ENCODE peak calls at places on chromosomes 6 and 20, in five cellular contexts. N is H9, C is neuronal stem cell, L is trophoblast cell, G is H1. V is an unnamed sample. For H3K79me1, the result is how much of the 10 kb centered on the place peaks cover.

GRCh38 chr20:18989736-18990474 is 176.3 kb downstream of the SCP2D1 start:
- DNase-seq in C (no peak), L (no peak), G (no peak), N (no peak), V (no peak)

GRCh38 chr6:30570263-30570662 is 979 bp upstream of the ABCF1 start:
- DNase-seq in G (no peak), N (no peak), L (no peak), C (no peak), V (no peak)

GRCh38 chr6:127077886-127078285 is 40.6 kb upstream of the RSPO3 start:
- DNase-seq in C (no peak), L (no peak), N (no peak), G (no peak), V (no peak)

GRCh38 chr6:109713097-109713496 is 22.0 kb downstream of the FIG4 start:
- DNase-seq in C (no peak), N (no peak), L (no peak), G (no peak), V (no peak)

GRCh38 chr20:36399147-36399968 is 93.2 kb downstream of the DLGAP4 start:
- DNase-seq in N (peak), C (peak), L (peak), G (peak), V (peak)

GRCh38 chr20:49284818-49285217 is 7.0 kb upstream of the ZNFX1 start:
- DNase-seq in L (no peak), G (no peak), N (no peak), C (no peak), V (no peak)

GRCh38 chr6:163356324-163356723 is 58.2 kb upstream of the QKI start:
- DNase-seq in N (peak), G (no peak), C (no peak), L (peak), V (peak)

GRCh38 chr6:102582569-102582968 is 1189.1 kb downstream of the GRIK2 start:
- DNase-seq in L (no peak), C (no peak), G (no peak), N (no peak), V (no peak)

GRCh38 chr6:17758113-17758512 is 51.4 kb upstream of the NUP153 start:
- DNase-seq in G (no peak), L (no peak), C (no peak), N (no peak), V (no peak)

GRCh38 chr6:57257911-57258541 is 35.9 kb upstream of the RAB23 start:
- DNase-seq in N (no peak), G (no peak), L (no peak), C (no peak), V (peak)

GRCh38 chr6:112899541-112899940 is 552.4 kb downstream of the RFPL4B start:
- DNase-seq in C (no peak), N (no peak), L (peak), G (no peak), V (no peak)

GRCh38 chr20:31517373-31517772 is 3.1 kb downstream of the HM13 start:
- DNase-seq in N (peak), G (no peak), C (no peak), L (peak), V (peak)

GRCh38 chr6:90021701-90022100 is 127.4 kb downstream of the GJA10 start:
- DNase-seq in L (no peak), G (no peak), C (no peak), N (no peak), V (no peak)

GRCh38 chr6:30325150-30325872 is 1.4 kb upstream of the TRIM39 start:
- DNase-seq in N (no peak), C (no peak), G (peak), L (peak), V (peak)

GRCh38 chr6:152380993-152381898 is 255.9 kb downstream of the SYNE1 start:
- DNase-seq in L (peak), G (no peak), N (peak), C (peak), V (peak)

GRCh38 chr6:39377530-39377929 is 55.0 kb upstream of the KCNK16 start:
- DNase-seq in G (peak), N (peak), C (peak), L (peak), V (peak)

GRCh38 chr20:6718660-6719059 is 48.8 kb upstream of the BMP2 start:
- DNase-seq in C (no peak), G (no peak), L (no peak), N (no peak), V (peak)

GRCh38 chr6:124203106-124203811 is 399.6 kb downstream of the NKAIN2 start:
- DNase-seq in L (no peak), N (no peak), C (no peak), G (no peak), V (peak)

GRCh38 chr6:40417031-40417430 is 170.1 kb downstream of the LRFN2 start:
- DNase-seq in L (no peak), C (no peak), G (no peak), N (no peak), V (no peak)

GRCh38 chr6:138443979-138444378 is 40.0 kb downstream of the HEBP2 start:
- DNase-seq in L (no peak), N (no peak), G (no peak), C (no peak), V (no peak)

GRCh38 chr6:113530769-113531168 is 326.4 kb upstream of the MARCKS start:
- DNase-seq in N (no peak), L (peak), C (no peak), G (no peak), V (peak)

GRCh38 chr20:62243106-62243505 is 4.8 kb downstream of the OSBPL2 start:
- DNase-seq in L (no peak), N (no peak), C (no peak), G (no peak), V (no peak)

GRCh38 chr20:23857954-23858565 is 21.5 kb downstream of the CST5 start:
- DNase-seq in G (no peak), N (peak), C (peak), L (no peak), V (no peak)

GRCh38 chr6:144377586-144377985 is 92.5 kb downstream of the UTRN start:
- DNase-seq in C (no peak), N (no peak), G (no peak), L (no peak), V (peak)

GRCh38 chr6:11042750-11043551 is 1.2 kb downstream of the ELOVL2 start:
- DNase-seq in C (peak), L (no peak), G (no peak), N (no peak), V (peak)

GRCh38 chr6:155389130-155389529 is 66.5 kb downstream of the NOX3 start:
- DNase-seq in G (no peak), L (no peak), N (no peak), C (no peak), V (no peak)

DNA sequence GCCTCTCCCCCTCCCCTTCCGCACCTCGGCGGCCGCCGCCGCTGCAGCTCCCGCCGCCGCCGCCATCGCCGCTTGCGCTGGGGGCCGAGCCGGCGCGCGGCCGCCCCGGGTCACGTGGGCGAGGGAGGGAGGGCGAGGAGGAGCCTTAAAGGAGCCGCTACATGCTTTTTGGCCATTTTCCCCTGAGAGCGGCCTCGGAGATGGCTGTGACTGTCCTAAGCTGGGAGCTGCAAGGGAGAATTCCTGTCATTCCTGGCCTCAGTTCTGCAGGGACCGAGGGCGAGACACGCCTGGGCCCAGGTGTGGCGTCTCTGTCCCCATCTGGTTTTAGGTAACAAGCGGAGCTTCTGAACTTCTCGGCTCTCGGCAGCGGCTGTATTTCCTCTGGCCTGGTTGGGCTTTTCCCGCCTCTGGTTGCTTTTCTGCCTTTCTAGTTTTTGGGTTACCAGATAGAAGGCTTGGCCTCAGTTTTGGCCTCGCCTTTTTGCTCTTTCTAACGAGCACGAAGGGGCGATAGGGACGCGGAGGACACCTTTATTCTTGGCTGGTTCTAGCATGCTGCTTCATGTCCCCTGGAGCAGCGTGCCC is at the start of gene EHMT2:
- DNase-seq in N (peak), L (peak), C (peak), G (no peak), V (peak)
- H2BK12ac ChIP-seq in N (no peak), L (no peak), C (no peak), G (no peak), V (peak)

DNA sequence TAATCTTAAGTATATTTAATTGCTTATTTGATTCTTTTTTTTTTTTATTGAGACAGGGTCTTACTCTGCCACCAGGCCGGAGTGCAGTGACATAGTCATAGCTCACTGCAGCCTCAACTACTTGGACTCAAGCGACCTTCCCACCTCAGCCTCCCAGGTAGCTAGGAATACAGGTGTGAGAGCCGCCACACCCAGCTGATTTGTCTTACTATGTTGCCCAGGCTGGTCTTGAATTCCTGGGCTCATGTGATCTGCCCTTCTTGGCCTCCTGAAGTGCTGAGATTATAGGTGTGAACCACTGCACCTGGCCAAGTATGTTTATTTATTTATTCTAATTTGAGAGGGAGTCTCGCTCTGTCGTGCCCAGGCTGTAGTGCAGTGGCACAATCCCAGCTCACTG is 38.2 kb downstream of the PTPN1 start:
- DNase-seq in N (no peak), G (no peak), L (no peak), C (no peak), V (no peak)
- H3K79me1 ChIP-seq in N (under half), G (under half), L (under half), C (under half), V (under half)

GRCh38 chr6:108562503-108562993 is 1.8 kb downstream of the FOXO3 start:
- DNase-seq in L (peak), C (peak), N (peak), G (peak), V (peak)

GRCh38 chr6:108560463-108561308 is at the start of gene FOXO3:
- DNase-seq in G (peak), N (peak), L (peak), C (peak), V (peak)

GRCh38 chr6:108559884-108560462 is 744 bp upstream of the FOXO3 start:
- DNase-seq in N (peak), C (peak), G (no peak), L (peak), V (peak)

GRCh38 chr6:108563292-108563691 is 2.6 kb downstream of the FOXO3 start:
- DNase-seq in G (no peak), L (no peak), C (no peak), N (no peak), V (no peak)

GRCh38 chr6:108561742-108562502 is 1.2 kb downstream of the FOXO3 start:
- DNase-seq in N (peak), L (no peak), G (no peak), C (peak), V (peak)
- H3K4ac ChIP-seq in N (no peak), L (peak), G (no peak), C (no peak), V (peak)

GRCh38 chr6:133236898-133237297 is 4.3 kb upstream of the EYA4 start:
- DNase-seq in C (no peak), L (no peak), G (no peak), N (no peak), V (peak)
- H2BK12ac ChIP-seq in C (no peak), L (no peak), G (no peak), N (no peak), V (no peak)

DNA sequence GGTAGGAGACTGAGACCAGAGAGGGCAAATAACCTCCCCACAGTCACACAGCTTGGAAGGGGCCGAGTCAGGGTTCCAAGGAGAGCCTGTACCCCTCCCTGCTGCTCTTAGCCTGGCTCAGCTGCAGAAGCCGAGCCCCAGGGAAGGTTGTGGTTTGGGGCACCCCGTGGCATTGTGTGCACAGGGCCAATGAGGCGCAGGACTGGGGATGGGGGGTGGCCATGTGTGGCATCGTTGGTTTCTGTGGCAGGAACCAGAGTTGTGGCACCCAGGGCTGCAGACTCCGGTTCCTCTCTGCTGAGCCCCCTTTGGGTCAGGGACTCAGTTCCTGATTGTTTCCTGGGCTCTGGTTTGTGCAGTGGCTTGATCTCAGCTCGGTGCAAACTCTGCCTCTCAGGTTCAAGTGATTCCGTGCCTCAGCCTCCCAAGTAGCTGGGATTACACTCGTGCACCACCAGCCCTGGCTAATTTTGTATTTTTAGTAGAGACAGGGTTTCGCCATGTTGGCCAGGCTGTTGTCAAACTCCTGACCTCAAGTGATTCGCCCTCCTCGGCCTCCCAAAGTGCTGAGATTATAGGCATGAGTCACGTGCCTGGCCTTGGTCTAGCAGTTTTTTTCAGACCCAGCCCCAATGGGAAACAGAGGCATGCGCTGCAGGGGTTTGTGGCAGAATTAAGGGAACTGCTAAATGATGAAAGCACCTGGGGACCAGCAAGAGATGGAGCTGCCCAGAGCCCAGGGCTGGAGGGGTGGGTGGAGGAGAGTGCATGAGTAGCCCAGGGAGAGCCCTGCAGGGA is 221.0 kb upstream of the SULF2 start:
- DNase-seq in G (no peak), C (no peak), L (no peak), N (no peak), V (no peak)
- H3K79me1 ChIP-seq in G (under half), C (under half), L (under half), N (under half), V (under half)

DNA sequence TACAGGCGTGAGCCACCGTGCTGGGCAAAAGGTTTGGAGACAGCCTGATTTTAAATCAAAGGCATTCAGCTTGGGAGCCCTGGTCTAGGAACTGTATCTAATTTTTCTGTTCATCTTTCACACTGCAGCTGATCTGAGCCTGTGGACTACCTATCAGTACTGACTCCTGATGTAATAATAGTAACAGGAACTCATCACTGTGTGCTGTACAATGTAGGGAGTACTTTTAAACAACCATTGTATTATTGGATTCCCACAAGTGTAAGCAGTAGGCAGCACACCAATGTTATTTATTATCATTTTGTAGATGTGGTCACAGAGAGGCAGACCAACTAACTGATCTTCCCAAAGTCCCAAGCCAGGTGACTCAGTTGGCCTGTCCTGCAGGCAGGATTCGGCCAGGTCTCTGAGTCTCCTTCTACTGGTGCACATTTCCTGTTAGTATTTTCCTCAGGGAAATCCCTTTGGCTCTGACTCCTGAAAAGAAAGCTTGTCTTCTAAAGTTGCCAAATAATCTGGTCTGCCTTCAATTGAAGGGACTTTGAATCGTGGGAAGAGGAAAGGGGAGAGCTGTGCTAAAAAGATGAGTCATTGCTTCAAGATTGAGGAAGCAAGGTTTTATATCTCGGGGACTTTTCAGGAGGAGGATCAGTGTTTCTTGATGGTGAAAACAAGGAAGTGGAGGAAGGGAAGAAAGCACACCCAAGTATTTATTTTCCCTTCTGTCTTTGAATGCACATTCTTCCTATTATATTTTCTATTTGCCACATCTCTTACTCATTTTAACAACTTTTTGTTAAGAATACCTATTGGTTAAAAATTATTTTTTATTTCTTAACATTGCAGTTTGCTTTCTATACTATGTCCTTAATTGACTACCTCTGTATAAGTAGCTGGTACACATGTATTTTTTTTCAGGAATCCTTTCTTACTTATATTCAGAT is 14.6 kb upstream of the IFNGR1 start:
- DNase-seq in L (peak), G (no peak), C (no peak), N (no peak), V (peak)
- H3K4ac ChIP-seq in L (peak), G (no peak), C (no peak), N (no peak), V (no peak)

GRCh38 chr20:8656335-8656734 is 412.6 kb upstream of the PLCB4 start:
- DNase-seq in L (no peak), C (no peak), G (no peak), N (no peak), V (peak)
- H2BK12ac ChIP-seq in L (no peak), C (no peak), G (no peak), N (no peak), V (no peak)

DNA sequence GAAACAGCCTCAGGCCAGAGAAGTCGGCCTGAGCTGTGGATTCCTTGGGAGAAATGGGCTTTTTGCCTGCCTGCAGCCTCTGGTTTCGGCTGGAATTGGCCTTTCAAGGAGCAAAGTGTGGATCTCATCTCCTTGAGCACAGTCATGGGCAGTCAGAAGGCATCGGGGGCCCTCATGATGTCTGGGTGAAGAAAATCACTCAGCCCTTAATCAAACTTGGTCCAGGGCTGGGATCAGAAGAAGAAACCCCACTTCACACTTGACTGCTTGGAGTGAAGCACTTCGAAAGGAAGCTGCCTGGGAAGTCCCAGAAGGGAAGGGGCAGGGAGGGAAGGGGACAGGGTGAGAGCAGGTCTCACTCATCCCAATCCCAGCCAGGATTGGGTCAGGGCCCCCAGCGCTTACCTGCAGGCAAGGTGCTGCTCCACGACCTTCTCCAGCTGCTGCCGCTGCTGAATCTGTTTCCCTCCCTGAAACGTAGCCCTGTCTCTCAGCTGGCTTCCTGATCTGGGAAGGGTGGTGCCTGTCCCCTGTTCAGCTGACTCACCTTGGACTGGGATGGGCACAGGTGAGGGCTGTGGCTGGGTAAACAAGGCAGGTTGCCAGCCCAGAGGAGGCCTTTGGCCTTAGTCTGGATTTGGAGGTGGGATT is at the start of gene SDCBP2:
- DNase-seq in C (no peak), G (no peak), N (peak), L (no peak), V (no peak)
- H3K79me1 ChIP-seq in C (under half), G (under half), N (under half), L (under half), V (under half)

GRCh38 chr6:26185802-26186201 is 98.6 kb downstream of the HFE start:
- DNase-seq in L (no peak), N (no peak), C (no peak), G (no peak), V (no peak)

GRCh38 chr6:26183237-26183580 is 96.0 kb downstream of the HFE start:
- DNase-seq in G (no peak), C (no peak), N (no peak), L (no peak), V (no peak)

GRCh38 chr6:26184492-26184891 is 97.3 kb downstream of the HFE start:
- DNase-seq in N (no peak), G (no peak), C (no peak), L (no peak), V (no peak)

GRCh38 chr6:26185004-26185403 is 97.8 kb downstream of the HFE start:
- DNase-seq in G (no peak), C (no peak), N (no peak), L (no peak), V (no peak)

GRCh38 chr6:26183581-26184408 is 96.6 kb downstream of the HFE start:
- DNase-seq in C (peak), L (peak), G (no peak), N (peak), V (peak)
- H3K4ac ChIP-seq in C (no peak), L (no peak), G (no peak), N (no peak), V (no peak)

GRCh38 chr20:57794600-57795346 is 85.0 kb upstream of the PMEPA1 start:
- DNase-seq in G (no peak), N (no peak), L (no peak), C (no peak), V (no peak)

GRCh38 chr20:57793421-57793820 is 83.6 kb upstream of the PMEPA1 start:
- DNase-seq in L (no peak), C (no peak), G (no peak), N (no peak), V (no peak)

GRCh38 chr20:57791178-57791945 is 81.5 kb upstream of the PMEPA1 start:
- DNase-seq in L (no peak), G (no peak), N (no peak), C (no peak), V (no peak)

GRCh38 chr20:57791946-57792328 is 82.1 kb upstream of the PMEPA1 start:
- DNase-seq in C (no peak), N (no peak), G (no peak), L (peak), V (no peak)

GRCh38 chr20:57792386-57793095 is 82.7 kb upstream of the PMEPA1 start:
- DNase-seq in G (no peak), N (no peak), C (no peak), L (peak), V (no peak)
- H2BK12ac ChIP-seq in G (no peak), N (no peak), C (no peak), L (no peak), V (no peak)